ENCODE peak calls at places on chromosome 1, in six cellular contexts. One of them, this sample, is unnamed.

GRCh38 chr1:171743014-171743870 is 1.4 kb upstream of the VAMP4 start:
- DNase-seq in pancreas: no peak
- DNase-seq in BE2C: no peak
- DNase-seq in mesothelial cell of epicardium: no peak
- DNase-seq in GM06990: no peak
- DNase-seq in amniotic epithelial cell: peak
- DNase-seq in this sample: no peak

GRCh38 chr1:173802961-173803360 is 21.5 kb upstream of the DARS2 start:
- DNase-seq in mesothelial cell of epicardium: no peak
- DNase-seq in BE2C: no peak
- DNase-seq in amniotic epithelial cell: peak
- DNase-seq in GM06990: no peak
- DNase-seq in pancreas: no peak
- DNase-seq in this sample: no peak

GRCh38 chr1:7325254-7325653 is 445.8 kb upstream of the VAMP3 start:
- DNase-seq in pancreas: no peak
- DNase-seq in mesothelial cell of epicardium: no peak
- DNase-seq in GM06990: no peak
- DNase-seq in amniotic epithelial cell: no peak
- DNase-seq in BE2C: no peak
- DNase-seq in this sample: no peak

GRCh38 chr1:45820797-45821196 is 17.4 kb downstream of the MAST2 start:
- DNase-seq in BE2C: no peak
- DNase-seq in GM06990: no peak
- DNase-seq in amniotic epithelial cell: peak
- DNase-seq in mesothelial cell of epicardium: no peak
- DNase-seq in pancreas: no peak
- DNase-seq in this sample: no peak

GRCh38 chr1:67970088-67970487 is 80.3 kb downstream of the DIRAS3 start:
- DNase-seq in pancreas: no peak
- DNase-seq in amniotic epithelial cell: peak
- DNase-seq in BE2C: no peak
- DNase-seq in GM06990: no peak
- DNase-seq in mesothelial cell of epicardium: no peak
- DNase-seq in this sample: no peak

GRCh38 chr1:208437416-208437815 is 193.2 kb upstream of the PLXNA2 start:
- DNase-seq in amniotic epithelial cell: peak
- DNase-seq in pancreas: no peak
- DNase-seq in BE2C: no peak
- DNase-seq in GM06990: no peak
- DNase-seq in mesothelial cell of epicardium: no peak
- DNase-seq in this sample: no peak

GRCh38 chr1:211920141-211920572 is 89.6 kb upstream of the LPGAT1 start:
- DNase-seq in pancreas: peak
- DNase-seq in mesothelial cell of epicardium: no peak
- DNase-seq in BE2C: no peak
- DNase-seq in GM06990: no peak
- DNase-seq in amniotic epithelial cell: peak
- DNase-seq in this sample: peak

GRCh38 chr1:225572422-225572821 is 80.5 kb downstream of the ENAH start:
- DNase-seq in amniotic epithelial cell: peak
- DNase-seq in BE2C: no peak
- DNase-seq in mesothelial cell of epicardium: no peak
- DNase-seq in pancreas: no peak
- DNase-seq in GM06990: no peak
- DNase-seq in this sample: peak

GRCh38 chr1:36083635-36084501 is at the start of gene TEKT2:
- DNase-seq in BE2C: peak
- DNase-seq in pancreas: no peak
- DNase-seq in mesothelial cell of epicardium: peak
- DNase-seq in amniotic epithelial cell: peak
- DNase-seq in GM06990: no peak
- DNase-seq in this sample: peak

GRCh38 chr1:20123696-20124450 is 4.5 kb upstream of the PLA2G2D start:
- DNase-seq in BE2C: no peak
- DNase-seq in amniotic epithelial cell: peak
- DNase-seq in mesothelial cell of epicardium: no peak
- DNase-seq in pancreas: no peak
- DNase-seq in GM06990: no peak
- DNase-seq in this sample: no peak

GRCh38 chr1:193181985-193182384 is 4.4 kb downstream of the B3GALT2 start:
- DNase-seq in mesothelial cell of epicardium: no peak
- DNase-seq in amniotic epithelial cell: no peak
- DNase-seq in pancreas: no peak
- DNase-seq in GM06990: no peak
- DNase-seq in BE2C: peak
- DNase-seq in this sample: no peak

GRCh38 chr1:229434005-229434640 is at the start of gene ACTA1:
- DNase-seq in mesothelial cell of epicardium: no peak
- DNase-seq in BE2C: no peak
- DNase-seq in GM06990: no peak
- DNase-seq in amniotic epithelial cell: no peak
- DNase-seq in pancreas: no peak
- DNase-seq in this sample: no peak

GRCh38 chr1:16614361-16615252 is 1.2 kb upstream of the NBPF1 start:
- DNase-seq in mesothelial cell of epicardium: peak
- DNase-seq in amniotic epithelial cell: no peak
- DNase-seq in GM06990: no peak
- DNase-seq in BE2C: no peak
- DNase-seq in pancreas: peak
- DNase-seq in this sample: no peak

GRCh38 chr1:9250586-9251381 is 16.2 kb downstream of the H6PD start:
- DNase-seq in BE2C: no peak
- DNase-seq in pancreas: no peak
- DNase-seq in amniotic epithelial cell: no peak
- DNase-seq in mesothelial cell of epicardium: no peak
- DNase-seq in GM06990: no peak
- DNase-seq in this sample: no peak